ENCODE peak calls at places on chromosomes 1 and 21, in nine cellular contexts. G, S, T, C, F, L, J, H and P are unnamed samples.

GRCh38 chr21:26451014-26451740 is 121.9 kb downstream of the CYYR1 start:
- DNase-seq in F (no peak), T (no peak), G (no peak), H (no peak), S (no peak), L (no peak), J (no peak), C (no peak), P (peak)

GRCh38 chr1:165843304-165843703 is 15.9 kb downstream of the UCK2 start:
- DNase-seq in G (peak), S (no peak), T (no peak), J (no peak), C (no peak), H (no peak), L (no peak), F (no peak), P (peak)

GRCh38 chr1:19229828-19230325 is 19.8 kb upstream of the UBR4 start:
- DNase-seq in T (no peak), G (no peak), J (no peak), C (no peak), S (no peak), H (no peak), L (no peak), F (no peak), P (no peak)

GRCh38 chr1:44024903-44025525 is 6.2 kb downstream of the SLC6A9 start:
- DNase-seq in S (no peak), F (no peak), T (peak), L (no peak), J (no peak), C (no peak), H (no peak), G (peak), P (no peak)

GRCh38 chr21:40393091-40393490 is 453.9 kb downstream of the DSCAM start:
- DNase-seq in L (no peak), J (no peak), F (no peak), G (no peak), C (no peak), T (no peak), S (no peak), H (no peak), P (no peak)

GRCh38 chr1:59041878-59042277 is 255.0 kb upstream of the FGGY start:
- DNase-seq in S (no peak), C (no peak), G (no peak), H (no peak), F (no peak), J (no peak), T (no peak), L (no peak), P (peak)

GRCh38 chr1:2375246-2375922 is 16.0 kb downstream of the MORN1 start:
- DNase-seq in T (no peak), F (no peak), H (no peak), J (no peak), G (no peak), C (no peak), L (no peak), S (no peak), P (no peak)

GRCh38 chr1:55814967-55815366 is 599.8 kb upstream of the USP24 start:
- DNase-seq in F (no peak), G (no peak), S (no peak), H (no peak), L (no peak), J (no peak), T (no peak), C (no peak), P (no peak)

GRCh38 chr1:163131981-163132380 is 62.8 kb downstream of the RGS4 start:
- DNase-seq in J (no peak), H (no peak), S (no peak), C (no peak), L (peak), G (no peak), T (no peak), F (no peak), P (no peak)

GRCh38 chr1:44406761-44407429 is 1.8 kb downstream of the RNF220 start:
- DNase-seq in J (peak), H (peak), C (no peak), T (peak), S (no peak), L (peak), G (no peak), F (no peak), P (peak)

GRCh38 chr21:35006771-35007170 is 42.3 kb downstream of the RUNX1 start:
- DNase-seq in T (no peak), S (no peak), J (no peak), L (no peak), G (no peak), F (no peak), H (no peak), C (no peak), P (no peak)

GRCh38 chr1:110630770-110631663 is 24.9 kb upstream of the KCNA2 start:
- DNase-seq in S (peak), T (peak), J (peak), F (peak), G (peak), L (peak), C (peak), H (peak), P (peak)

GRCh38 chr1:43442756-43443155 is 11.0 kb downstream of the HYI start:
- DNase-seq in G (no peak), S (no peak), H (no peak), T (no peak), F (no peak), L (no peak), J (no peak), C (no peak), P (no peak)

GRCh38 chr1:32540589-32540988 is 1.4 kb downstream of the ZBTB8A start:
- DNase-seq in T (peak), L (peak), G (no peak), J (peak), F (no peak), S (no peak), H (no peak), C (no peak), P (peak)

GRCh38 chr1:19344372-19344810 is 32.3 kb downstream of the SLC66A1 start:
- DNase-seq in G (peak), T (peak), S (no peak), J (peak), H (peak), F (no peak), C (peak), L (peak), P (peak)

GRCh38 chr21:14259669-14260458 is 43.9 kb downstream of the RBM11 start:
- DNase-seq in C (peak), L (peak), G (peak), H (peak), J (peak), T (peak), F (peak), S (peak), P (peak)

GRCh38 chr1:239558559-239558958 is 172.2 kb downstream of the CHRM3 start:
- DNase-seq in C (no peak), T (no peak), J (no peak), H (no peak), S (no peak), L (no peak), F (no peak), G (peak), P (no peak)

GRCh38 chr1:239811211-239811902 is 280.3 kb upstream of the FMN2 start:
- DNase-seq in L (peak), G (no peak), S (no peak), C (no peak), T (no peak), F (peak), H (no peak), J (peak), P (no peak)

GRCh38 chr1:224052767-224053166 is 61.1 kb upstream of the FBXO28 start:
- DNase-seq in S (no peak), F (no peak), L (no peak), T (no peak), C (no peak), G (peak), J (no peak), H (no peak), P (peak)

GRCh38 chr21:33231526-33231925 is 1.8 kb downstream of the IFNAR2 start:
- DNase-seq in H (no peak), L (no peak), S (no peak), F (no peak), T (no peak), J (no peak), C (no peak), G (no peak), P (no peak)

GRCh38 chr1:214581785-214582184 is 21.2 kb upstream of the CENPF start:
- DNase-seq in H (no peak), T (no peak), C (no peak), S (peak), J (no peak), L (no peak), G (peak), F (no peak), P (peak)

GRCh38 chr1:222068937-222069336 is 327.0 kb upstream of the DUSP10 start:
- DNase-seq in T (no peak), G (peak), F (no peak), H (no peak), S (no peak), C (no peak), L (no peak), J (no peak), P (peak)

GRCh38 chr1:231147896-231148295 is 14.0 kb upstream of the TRIM67 start:
- DNase-seq in C (no peak), J (no peak), L (no peak), T (no peak), H (no peak), G (no peak), F (no peak), S (no peak), P (no peak)

GRCh38 chr1:234546890-234547788 is 62.8 kb downstream of the IRF2BP2 start:
- DNase-seq in G (no peak), J (no peak), H (no peak), F (no peak), T (no peak), C (no peak), L (no peak), S (no peak), P (no peak)

GRCh38 chr1:45954401-45954847 is 151.0 kb downstream of the MAST2 start:
- DNase-seq in G (peak), T (no peak), J (peak), H (peak), S (peak), F (no peak), C (no peak), L (no peak), P (peak)
- H3K27ac ChIP-seq in G (no peak), T (peak), J (no peak), H (peak), S (peak), F (no peak), C (no peak), L (peak), P (peak)

GRCh38 chr1:6410248-6410893 is 9.3 kb downstream of the HES2 start:
- DNase-seq in S (no peak), L (no peak), H (no peak), F (no peak), C (no peak), J (peak), G (no peak), T (no peak), P (no peak)
- TF ChIP-seq EZH2phosphoT487 in S (no peak), L (no peak), H (no peak), F (no peak), C (no peak), J (no peak), G (no peak), T (no peak), P (no peak)

DNA sequence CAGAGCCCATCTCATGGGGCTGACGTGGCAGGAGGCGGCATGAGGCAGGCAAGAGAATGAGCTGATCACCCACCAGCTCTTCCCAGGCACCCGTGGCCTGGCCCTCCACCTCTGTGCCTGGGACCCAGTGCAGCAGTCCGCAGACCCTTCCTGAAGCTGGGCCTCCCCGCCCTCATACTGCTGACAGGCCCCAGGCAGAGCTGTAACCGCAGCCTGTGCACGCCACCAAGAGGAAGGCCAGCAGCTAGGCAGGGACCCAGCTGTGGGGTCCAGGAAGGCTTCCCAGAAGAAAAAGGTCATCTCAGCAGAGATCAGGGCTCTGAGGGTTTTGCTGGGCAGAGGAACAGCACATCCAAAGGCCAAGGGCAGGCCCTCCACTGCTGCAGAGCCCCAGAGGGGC is 9.8 kb upstream of the MTFR1L start:
- DNase-seq in C (peak), F (no peak), J (no peak), G (no peak), T (no peak), L (no peak), S (no peak), H (no peak), P (no peak)
- H3K27ac ChIP-seq in C (peak), F (no peak), J (no peak), G (no peak), T (no peak), L (no peak), S (no peak), H (no peak), P (no peak)

GRCh38 chr1:212513586-212513985 is 80.9 kb downstream of the NENF start:
- DNase-seq in G (no peak), T (no peak), S (peak), L (no peak), H (no peak), J (no peak), C (no peak), F (no peak), P (no peak)
- TF ChIP-seq EZH2phosphoT487 in G (no peak), T (no peak), S (no peak), L (no peak), H (no peak), J (no peak), C (no peak), F (no peak), P (no peak)

GRCh38 chr1:161357073-161357472 is 10.6 kb downstream of the CFAP126 start:
- DNase-seq in T (no peak), C (no peak), H (no peak), S (no peak), F (no peak), J (no peak), G (peak), L (no peak), P (no peak)

GRCh38 chr1:161350666-161351065 is 17.0 kb downstream of the CFAP126 start:
- DNase-seq in T (no peak), S (no peak), J (no peak), H (no peak), F (no peak), L (no peak), C (no peak), G (no peak), P (no peak)

GRCh38 chr1:161351482-161351881 is 16.2 kb downstream of the CFAP126 start:
- DNase-seq in G (no peak), C (no peak), L (no peak), S (no peak), H (no peak), F (no peak), J (no peak), T (no peak), P (no peak)
- H3K27ac ChIP-seq in G (no peak), C (no peak), L (no peak), S (no peak), H (no peak), F (no peak), J (no peak), T (no peak), P (no peak)